ENCODE peak calls at places on chromosome 10, in seven cellular contexts. E is tibial artery, I is endothelial cell, U is CD14-positive monocyte, P is Panc1, G is suprapubic skin, F is heart left ventricle. X is an unnamed sample.
A peak's percentile ranks its signal among the peaks of the same experiment; 100 is the strongest.

GRCh38 chr10:102267748-102268147 is 22.4 kb downstream of the GBF1 start:
- DNase-seq in G (no peak), F (no peak), I (no peak), E (no peak), U (no peak), P (no peak), X (no peak)

GRCh38 chr10:23001901-23002516 is 74.2 kb downstream of the ARMC3 start:
- DNase-seq in P (no peak), U (no peak), G (no peak), I (no peak), E (no peak), F (no peak), X (no peak)

GRCh38 chr10:16509996-16510395 is 11.7 kb downstream of the C1QL3 start:
- DNase-seq in F (no peak), U (no peak), I (no peak), E (no peak), G (no peak), P (no peak), X (no peak)

GRCh38 chr10:92291921-92292860 is 1.2 kb downstream of the MARCHF5 start:
- DNase-seq in I (peak; percentile 50), U (no peak), P (no peak), E (peak; percentile 72), G (no peak), F (peak; percentile 54), X (no peak)

GRCh38 chr10:62050941-62051433 is 149.5 kb downstream of the ARID5B start:
- DNase-seq in E (peak; percentile 84), F (peak; percentile 80), G (peak; percentile 83), U (peak; percentile 83), P (peak; percentile 92), I (no peak), X (no peak)

GRCh38 chr10:130421909-130422308 is 285.7 kb downstream of the GLRX3 start:
- DNase-seq in G (no peak), P (no peak), E (no peak), I (no peak), U (no peak), F (no peak), X (no peak)

GRCh38 chr10:94076325-94076841 is 82.7 kb downstream of the PLCE1 start:
- DNase-seq in G (no peak), I (no peak), P (no peak), U (no peak), E (no peak), F (no peak), X (no peak)

GRCh38 chr10:113179270-113179669 is 229.2 kb downstream of the TCF7L2 start:
- DNase-seq in F (peak; percentile 77), P (no peak), U (peak; percentile 73), I (no peak), G (no peak), E (no peak), X (no peak)

GRCh38 chr10:71131508-71132088 is 80.8 kb upstream of the UNC5B start:
- DNase-seq in G (no peak), U (no peak), P (no peak), I (no peak), E (peak; percentile 53), F (no peak), X (no peak)

GRCh38 chr10:8049874-8050560 is 4.5 kb upstream of the GATA3 start:
- DNase-seq in I (no peak), F (no peak), E (peak; percentile 55), U (no peak), G (no peak), P (no peak), X (no peak)

GRCh38 chr10:7480742-7481381 is 70.0 kb upstream of the SFMBT2 start:
- DNase-seq in I (no peak), E (no peak), G (no peak), P (no peak), F (no peak), U (no peak), X (no peak)

GRCh38 chr10:118459642-118460193 is 117.6 kb upstream of the FAM204A start:
- DNase-seq in F (peak; percentile 31), G (no peak), I (peak; percentile 74), U (no peak), E (peak; percentile 68), P (peak; percentile 52), X (no peak)

GRCh38 chr10:78515037-78515872 is 481.6 kb downstream of the RPS24 start:
- DNase-seq in I (no peak), P (no peak), E (no peak), G (peak; percentile 49), U (no peak), F (no peak), X (no peak)

GRCh38 chr10:30151581-30152389 is 92.4 kb upstream of the JCAD start:
- DNase-seq in E (peak; percentile 84), P (peak; percentile 1), U (no peak), I (no peak), F (peak; percentile 58), G (no peak), X (no peak)

GRCh38 chr10:93208717-93209464 is 135.2 kb downstream of the CYP26A1 start:
- DNase-seq in P (no peak), G (no peak), I (no peak), U (no peak), E (no peak), F (no peak), X (no peak)

GRCh38 chr10:95346715-95347401 is 56.1 kb upstream of the PDLIM1 start:
- DNase-seq in G (no peak), P (no peak), I (no peak), E (no peak), F (no peak), U (no peak), X (no peak)

GRCh38 chr10:73857446-73857845 is 16.9 kb downstream of the CAMK2G start:
- DNase-seq in I (no peak), P (no peak), E (no peak), G (no peak), F (no peak), U (no peak), X (no peak)

GRCh38 chr10:79601939-79602338 is 8.8 kb upstream of the SFTPA1 start:
- DNase-seq in P (no peak), F (no peak), I (no peak), G (no peak), U (no peak), E (no peak), X (no peak)

GRCh38 chr10:28713626-28714352 is 36.5 kb downstream of the BAMBI start:
- DNase-seq in P (no peak), U (no peak), G (no peak), E (no peak), F (no peak), I (no peak), X (no peak)

GRCh38 chr10:125531470-125531869 is 151.5 kb downstream of the TEX36 start:
- DNase-seq in E (no peak), U (no peak), G (no peak), F (no peak), I (no peak), P (no peak), X (no peak)

GRCh38 chr10:52063159-52063558 is 250.9 kb upstream of the DKK1 start:
- DNase-seq in E (no peak), P (no peak), I (no peak), G (no peak), F (no peak), U (no peak), X (no peak)

GRCh38 chr10:52071814-52072213 is 242.3 kb upstream of the DKK1 start:
- DNase-seq in F (peak; percentile 60), I (no peak), G (no peak), P (no peak), E (peak; percentile 73), U (no peak), X (no peak)

GRCh38 chr10:52068485-52068884 is 245.6 kb upstream of the DKK1 start:
- DNase-seq in I (no peak), U (no peak), F (no peak), E (no peak), P (no peak), G (no peak), X (no peak)

GRCh38 chr10:52064084-52064845 is 249.8 kb upstream of the DKK1 start:
- DNase-seq in E (no peak), G (no peak), U (no peak), I (no peak), F (peak; percentile 58), P (no peak), X (no peak)

GRCh38 chr10:52066383-52066782 is 247.7 kb upstream of the DKK1 start:
- DNase-seq in U (no peak), E (no peak), G (no peak), P (no peak), I (peak; percentile 21), F (no peak), X (no peak)
- TF ChIP-seq CTCF in U (no peak), E (no peak), G (no peak), P (peak; percentile 27), I (no peak), F (no peak), X (no peak)

GRCh38 chr10:52951819-52952218 is 179.2 kb upstream of the MBL2 start:
- DNase-seq in E (no peak), G (no peak), I (peak; percentile 55), F (no peak), U (no peak), P (no peak), X (no peak)
- TF ChIP-seq CTCF in E (peak; percentile 10), G (no peak), I (peak; percentile 37), F (no peak), U (peak; percentile 70), P (peak; percentile 59), X (peak; percentile 62)

GRCh38 chr10:14089556-14090297 is 241.0 kb downstream of the FRMD4A start:
- DNase-seq in P (no peak), G (no peak), E (no peak), I (no peak), F (no peak), U (no peak), X (no peak)

GRCh38 chr10:14092749-14093148 is 238.0 kb downstream of the FRMD4A start:
- DNase-seq in P (no peak), G (no peak), I (no peak), E (no peak), F (no peak), U (no peak), X (no peak)

GRCh38 chr10:14099885-14100284 is 230.8 kb downstream of the FRMD4A start:
- DNase-seq in F (no peak), U (no peak), E (no peak), I (no peak), G (no peak), P (no peak), X (no peak)

GRCh38 chr10:14093735-14094484 is 236.8 kb downstream of the FRMD4A start:
- DNase-seq in U (no peak), G (no peak), E (no peak), P (peak; percentile 15), F (no peak), I (peak; percentile 62), X (no peak)
- TF ChIP-seq CTCF in U (no peak), G (peak; percentile 17), E (peak; percentile 41), P (no peak), F (peak; percentile 51), I (peak; percentile 63), X (peak; percentile 85)

DNA sequence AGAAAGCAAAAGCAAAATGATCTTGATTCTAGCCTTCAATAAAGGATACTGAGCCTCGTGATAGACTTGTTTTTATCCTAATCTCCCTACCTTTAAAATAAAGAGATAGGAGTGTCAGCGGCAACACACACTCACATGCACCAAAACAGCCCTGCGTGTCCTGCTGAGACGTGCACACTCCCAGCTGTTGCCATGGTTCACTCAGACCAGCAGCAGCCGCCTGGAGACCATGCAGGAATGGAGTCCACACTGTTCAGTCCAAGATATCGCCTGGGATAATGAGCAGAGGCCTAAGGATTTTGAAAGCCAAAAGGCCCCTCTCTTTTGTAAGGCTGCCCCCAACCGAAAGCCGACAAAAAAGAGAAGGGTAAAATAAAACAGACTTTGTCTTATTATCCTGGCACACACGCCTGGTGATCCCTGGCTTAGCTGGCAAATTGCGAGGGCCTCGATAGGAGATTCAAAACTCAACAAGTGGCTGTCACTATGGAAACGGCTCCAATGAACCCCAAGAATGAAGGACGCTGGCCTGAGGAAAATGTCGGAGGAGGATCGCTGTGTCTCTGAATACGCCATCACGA is 263.7 kb downstream of the SKIDA1 start:
- DNase-seq in G (no peak), E (no peak), P (no peak), F (no peak), I (no peak), U (no peak), X (no peak)
- TF ChIP-seq CTCF in G (no peak), E (no peak), P (no peak), F (no peak), I (no peak), U (no peak), X (no peak)